ENCODE peak calls at places on chromosomes 12 and 14, in six cellular contexts. E is NCI-H1092, Y is AG10803, P is NCI-H510A treated with DMSO at 0.1 percent for 48 hours, I is neural progenitor cell, B is hypothalamus. R is an unnamed sample.

GRCh38 chr14:31582286-31582691 is 21.1 kb downstream of the NUBPL start:
- DNase-seq in E (no peak), Y (peak; percentile 79), P (no peak), I (peak; percentile 64), B (no peak), R (no peak)

GRCh38 chr14:58633831-58634230 is 3.9 kb upstream of the DACT1 start:
- DNase-seq in E (no peak), Y (peak; percentile 41), P (no peak), I (peak; percentile 57), B (no peak), R (no peak)

GRCh38 chr14:105180598-105181528 is at the start of gene NUDT14:
- DNase-seq in E (no peak), Y (peak; percentile 16), P (peak; percentile 46), I (peak; percentile 80), B (no peak), R (no peak)

GRCh38 chr12:89087149-89087834 is 265.0 kb downstream of the DUSP6 start:
- DNase-seq in E (no peak), Y (no peak), P (no peak), I (no peak), B (no peak), R (no peak)

GRCh38 chr14:64706552-64707193 is 2.4 kb downstream of the PLEKHG3 start:
- DNase-seq in E (no peak), Y (no peak), P (no peak), I (peak; percentile 86), B (peak; percentile 88), R (peak; percentile 71)

GRCh38 chr12:44837114-44837800 is 38.9 kb downstream of the NELL2 start:
- DNase-seq in E (no peak), Y (no peak), P (no peak), I (no peak), B (no peak), R (no peak)

GRCh38 chr12:1706284-1707016 is 15.6 kb downstream of the ADIPOR2 start:
- DNase-seq in E (no peak), Y (no peak), P (no peak), I (no peak), B (no peak), R (no peak)

GRCh38 chr12:84056-84455 is 17.5 kb downstream of the IQSEC3 start:
- DNase-seq in E (peak; percentile 94), Y (no peak), P (no peak), I (no peak), B (no peak), R (no peak)

GRCh38 chr14:100108042-100108825 is 43.0 kb downstream of the EVL start:
- DNase-seq in E (peak; percentile 42), Y (peak; percentile 69), P (peak; percentile 54), I (peak; percentile 89), B (peak; percentile 40), R (peak; percentile 88)

GRCh38 chr14:73242274-73242960 is 5.1 kb downstream of the PAPLN start:
- DNase-seq in E (no peak), Y (no peak), P (no peak), I (no peak), B (no peak), R (no peak)

GRCh38 chr14:105383083-105383730 is 15.1 kb upstream of the TEX22 start:
- DNase-seq in E (no peak), Y (no peak), P (no peak), I (no peak), B (no peak), R (no peak)

GRCh38 chr12:5807538-5808219 is 137.4 kb downstream of the ANO2 start:
- DNase-seq in E (no peak), Y (peak; percentile 9), P (no peak), I (no peak), B (no peak), R (no peak)

GRCh38 chr12:64670856-64671639 is 60.8 kb downstream of the RASSF3 start:
- DNase-seq in E (no peak), Y (peak; percentile 60), P (no peak), I (no peak), B (no peak), R (peak; percentile 70)

GRCh38 chr12:15796493-15797141 is 7.4 kb upstream of the EPS8 start:
- DNase-seq in E (no peak), Y (peak; percentile 53), P (no peak), I (no peak), B (no peak), R (no peak)

GRCh38 chr12:75692883-75693282 is 181.5 kb upstream of the KRR1 start:
- DNase-seq in E (no peak), Y (peak; percentile 49), P (no peak), I (no peak), B (no peak), R (no peak)

GRCh38 chr14:31283568-31284252 is 76.1 kb upstream of the HECTD1 start:
- DNase-seq in E (no peak), Y (no peak), P (no peak), I (no peak), B (no peak), R (no peak)

GRCh38 chr14:106547735-106548550 is 1021.6 kb downstream of the TMEM121 start:
- DNase-seq in E (no peak), Y (no peak), P (no peak), I (no peak), B (no peak), R (no peak)

GRCh38 chr12:46212108-46212982 is 56.5 kb downstream of the SLC38A1 start:
- DNase-seq in E (no peak), Y (peak; percentile 75), P (no peak), I (no peak), B (no peak), R (no peak)

GRCh38 chr12:132596016-132596415 is 14.4 kb downstream of the LRCOL1 start:
- DNase-seq in E (no peak), Y (peak; percentile 46), P (no peak), I (no peak), B (no peak), R (no peak)

GRCh38 chr12:14260011-14260993 is 105.2 kb upstream of the ATF7IP start:
- DNase-seq in E (peak; percentile 18), Y (peak; percentile 96), P (peak; percentile 59), I (peak; percentile 93), B (peak; percentile 47), R (peak; percentile 96)

GRCh38 chr12:111692575-111693210 is 6.8 kb downstream of the ACAD10 start:
- DNase-seq in E (no peak), Y (no peak), P (no peak), I (no peak), B (no peak), R (no peak)

GRCh38 chr12:43370299-43370698 is 181.7 kb downstream of the ADAMTS20 start:
- DNase-seq in E (no peak), Y (peak; percentile 18), P (no peak), I (no peak), B (no peak), R (no peak)

GRCh38 chr12:42468341-42468821 is 121.2 kb downstream of the PRICKLE1 start:
- DNase-seq in E (no peak), Y (no peak), P (no peak), I (no peak), B (no peak), R (peak; percentile 67)

GRCh38 chr12:6849427-6849826 is 1.7 kb downstream of the CDCA3 start:
- DNase-seq in E (no peak), Y (no peak), P (no peak), I (no peak), B (no peak), R (no peak)

GRCh38 chr12:75529826-75530225 is 18.4 kb upstream of the KRR1 start:
- DNase-seq in E (no peak), Y (no peak), P (no peak), I (no peak), B (no peak), R (no peak)

GRCh38 chr12:30187426-30187825 is 403.7 kb upstream of the TMTC1 start:
- DNase-seq in E (no peak), Y (no peak), P (no peak), I (no peak), B (no peak), R (no peak)

GRCh38 chr12:128165387-128165786 is 101.6 kb upstream of the TMEM132C start:
- DNase-seq in E (no peak), Y (no peak), P (no peak), I (no peak), B (no peak), R (no peak)

GRCh38 chr14:76920572-76921175 is 94.5 kb downstream of the LRRC74A start:
- DNase-seq in E (peak; percentile 94), Y (peak; percentile 38), P (no peak), I (peak; percentile 51), B (no peak), R (no peak)

GRCh38 chr12:80045594-80045993 is 53.7 kb upstream of the OTOGL start:
- DNase-seq in E (no peak), Y (peak; percentile 70), P (no peak), I (no peak), B (no peak), R (no peak)

GRCh38 chr14:104536942-104537612 is 42.5 kb upstream of the C14orf180 start:
- DNase-seq in E (no peak), Y (peak; percentile 48), P (no peak), I (no peak), B (no peak), R (peak; percentile 46)

GRCh38 chr12:62438098-62438692 is 28.4 kb upstream of the MON2 start:
- DNase-seq in E (no peak), Y (peak; percentile 54), P (peak; percentile 78), I (peak; percentile 69), B (no peak), R (no peak)

R was measured in sigmoid colon.